ENCODE peak calls at places on chromosomes 11 and 22, in six cellular contexts. One of them, this sample, is unnamed.

GRCh38 chr22:30705710-30706651 is 11.3 kb downstream of the OSBP2 start:
- DNase-seq in mesothelial cell of epicardium: no peak
- DNase-seq in progenitor cell of endocrine pancreas: no peak
- DNase-seq in colonic mucosa: no peak
- DNase-seq in left lung: no peak
- DNase-seq in A549: no peak
- DNase-seq in this sample: no peak

GRCh38 chr22:19218541-19219233 is 40.2 kb upstream of the SLC25A1 start:
- DNase-seq in mesothelial cell of epicardium: no peak
- DNase-seq in progenitor cell of endocrine pancreas: no peak
- DNase-seq in colonic mucosa: no peak
- DNase-seq in left lung: no peak
- DNase-seq in A549: no peak
- DNase-seq in this sample: no peak

GRCh38 chr22:29831186-29831921 is 6.7 kb downstream of the ASCC2 start:
- DNase-seq in mesothelial cell of epicardium: no peak
- DNase-seq in progenitor cell of endocrine pancreas: no peak
- DNase-seq in colonic mucosa: no peak
- DNase-seq in left lung: no peak
- DNase-seq in A549: no peak
- DNase-seq in this sample: no peak

GRCh38 chr11:93614111-93614784 is 47.2 kb upstream of the CEP295 start:
- DNase-seq in mesothelial cell of epicardium: no peak
- DNase-seq in progenitor cell of endocrine pancreas: no peak
- DNase-seq in colonic mucosa: no peak
- DNase-seq in left lung: no peak
- DNase-seq in A549: peak
- DNase-seq in this sample: peak

GRCh38 chr11:10366568-10367331 is 61.9 kb downstream of the ADM start:
- DNase-seq in mesothelial cell of epicardium: peak
- DNase-seq in progenitor cell of endocrine pancreas: peak
- DNase-seq in colonic mucosa: peak
- DNase-seq in left lung: no peak
- DNase-seq in A549: peak
- DNase-seq in this sample: peak

GRCh38 chr11:120116966-120117365 is 20.9 kb downstream of the TRIM29 start:
- DNase-seq in mesothelial cell of epicardium: no peak
- DNase-seq in progenitor cell of endocrine pancreas: no peak
- DNase-seq in colonic mucosa: no peak
- DNase-seq in left lung: peak
- DNase-seq in A549: no peak
- DNase-seq in this sample: no peak

GRCh38 chr11:32333335-32333991 is 101.9 kb downstream of the WT1 start:
- DNase-seq in mesothelial cell of epicardium: peak
- DNase-seq in progenitor cell of endocrine pancreas: peak
- DNase-seq in colonic mucosa: peak
- DNase-seq in left lung: peak
- DNase-seq in A549: peak
- DNase-seq in this sample: peak

GRCh38 chr11:123145220-123145619 is 49.8 kb downstream of the CLMP start:
- DNase-seq in mesothelial cell of epicardium: no peak
- DNase-seq in progenitor cell of endocrine pancreas: no peak
- DNase-seq in colonic mucosa: no peak
- DNase-seq in left lung: no peak
- DNase-seq in A549: peak
- DNase-seq in this sample: no peak

GRCh38 chr11:11857769-11858168 is 16.0 kb downstream of the USP47 start:
- DNase-seq in mesothelial cell of epicardium: no peak
- DNase-seq in progenitor cell of endocrine pancreas: no peak
- DNase-seq in colonic mucosa: no peak
- DNase-seq in left lung: no peak
- DNase-seq in A549: no peak
- DNase-seq in this sample: no peak

GRCh38 chr11:116167706-116168458 is 604.9 kb downstream of the BUD13 start:
- DNase-seq in mesothelial cell of epicardium: no peak
- DNase-seq in progenitor cell of endocrine pancreas: no peak
- DNase-seq in colonic mucosa: peak
- DNase-seq in left lung: no peak
- DNase-seq in A549: no peak
- DNase-seq in this sample: no peak

GRCh38 chr11:36191941-36192340 is 97.3 kb downstream of the COMMD9 start:
- DNase-seq in mesothelial cell of epicardium: no peak
- DNase-seq in progenitor cell of endocrine pancreas: no peak
- DNase-seq in colonic mucosa: no peak
- DNase-seq in left lung: no peak
- DNase-seq in A549: no peak
- DNase-seq in this sample: no peak

GRCh38 chr11:4181780-4182721 is 87.5 kb downstream of the RRM1 start:
- DNase-seq in mesothelial cell of epicardium: no peak
- DNase-seq in progenitor cell of endocrine pancreas: peak
- DNase-seq in colonic mucosa: peak
- DNase-seq in left lung: peak
- DNase-seq in A549: peak
- DNase-seq in this sample: peak

GRCh38 chr11:94010136-94010535 is 11.0 kb upstream of the HEPHL1 start:
- DNase-seq in mesothelial cell of epicardium: no peak
- DNase-seq in progenitor cell of endocrine pancreas: no peak
- DNase-seq in colonic mucosa: no peak
- DNase-seq in left lung: no peak
- DNase-seq in A549: no peak
- DNase-seq in this sample: no peak

GRCh38 chr11:66617148-66617814 is 851 bp downstream of the RBM14 start:
- DNase-seq in mesothelial cell of epicardium: no peak
- DNase-seq in progenitor cell of endocrine pancreas: no peak
- DNase-seq in colonic mucosa: no peak
- DNase-seq in left lung: peak
- DNase-seq in A549: no peak
- DNase-seq in this sample: no peak

GRCh38 chr11:3152471-3153110 is 12.5 kb downstream of the OSBPL5 start:
- DNase-seq in mesothelial cell of epicardium: no peak
- DNase-seq in progenitor cell of endocrine pancreas: no peak
- DNase-seq in colonic mucosa: no peak
- DNase-seq in left lung: peak
- DNase-seq in A549: no peak
- DNase-seq in this sample: no peak

GRCh38 chr11:16097543-16097942 is 258.8 kb downstream of the SOX6 start:
- DNase-seq in mesothelial cell of epicardium: no peak
- DNase-seq in progenitor cell of endocrine pancreas: no peak
- DNase-seq in colonic mucosa: peak
- DNase-seq in left lung: no peak
- DNase-seq in A549: no peak
- DNase-seq in this sample: no peak

GRCh38 chr11:117641008-117641915 is 155.8 kb downstream of the DSCAML1 start:
- DNase-seq in mesothelial cell of epicardium: no peak
- DNase-seq in progenitor cell of endocrine pancreas: no peak
- DNase-seq in colonic mucosa: no peak
- DNase-seq in left lung: no peak
- DNase-seq in A549: no peak
- DNase-seq in this sample: no peak

GRCh38 chr11:122697636-122698167 is 42.2 kb downstream of the UBASH3B start:
- DNase-seq in mesothelial cell of epicardium: no peak
- DNase-seq in progenitor cell of endocrine pancreas: no peak
- DNase-seq in colonic mucosa: no peak
- DNase-seq in left lung: no peak
- DNase-seq in A549: peak
- DNase-seq in this sample: no peak

GRCh38 chr11:119384332-119384731 is 2.8 kb upstream of the USP2 start:
- DNase-seq in mesothelial cell of epicardium: no peak
- DNase-seq in progenitor cell of endocrine pancreas: no peak
- DNase-seq in colonic mucosa: no peak
- DNase-seq in left lung: no peak
- DNase-seq in A549: no peak
- DNase-seq in this sample: no peak

GRCh38 chr11:2444301-2445106 is at the start of the genes KCNQ1 and TRPM5:
- DNase-seq in mesothelial cell of epicardium: peak
- DNase-seq in progenitor cell of endocrine pancreas: peak
- DNase-seq in colonic mucosa: peak
- DNase-seq in left lung: peak
- DNase-seq in A549: peak
- DNase-seq in this sample: no peak

GRCh38 chr22:30212996-30213441 is 33.5 kb downstream of the LIF start:
- DNase-seq in mesothelial cell of epicardium: no peak
- DNase-seq in progenitor cell of endocrine pancreas: no peak
- DNase-seq in colonic mucosa: no peak
- DNase-seq in left lung: no peak
- DNase-seq in A549: peak
- DNase-seq in this sample: no peak

GRCh38 chr11:10382518-10382917 is 72.5 kb upstream of the AMPD3 start:
- DNase-seq in mesothelial cell of epicardium: no peak
- DNase-seq in progenitor cell of endocrine pancreas: no peak
- DNase-seq in colonic mucosa: no peak
- DNase-seq in left lung: no peak
- DNase-seq in A549: no peak
- DNase-seq in this sample: no peak

GRCh38 chr11:125274309-125274708 is 109.8 kb downstream of the PKNOX2 start:
- DNase-seq in mesothelial cell of epicardium: no peak
- DNase-seq in progenitor cell of endocrine pancreas: no peak
- DNase-seq in colonic mucosa: no peak
- DNase-seq in left lung: no peak
- DNase-seq in A549: no peak
- DNase-seq in this sample: no peak

GRCh38 chr11:7577883-7578242 is 64.1 kb downstream of the PPFIBP2 start:
- DNase-seq in mesothelial cell of epicardium: no peak
- DNase-seq in progenitor cell of endocrine pancreas: no peak
- DNase-seq in colonic mucosa: peak
- DNase-seq in left lung: no peak
- DNase-seq in A549: no peak
- DNase-seq in this sample: no peak

GRCh38 chr11:70716986-70717775 is 318.9 kb downstream of the CTTN start:
- DNase-seq in mesothelial cell of epicardium: no peak
- DNase-seq in progenitor cell of endocrine pancreas: no peak
- DNase-seq in colonic mucosa: no peak
- DNase-seq in left lung: no peak
- DNase-seq in A549: no peak
- DNase-seq in this sample: no peak

GRCh38 chr22:31162015-31162765 is 2.2 kb downstream of the RNF185 start:
- DNase-seq in mesothelial cell of epicardium: no peak
- DNase-seq in progenitor cell of endocrine pancreas: no peak
- DNase-seq in colonic mucosa: no peak
- DNase-seq in left lung: no peak
- DNase-seq in A549: no peak
- DNase-seq in this sample: no peak

GRCh38 chr11:43984519-43985385 is 42.3 kb downstream of the C11orf96 start:
- DNase-seq in mesothelial cell of epicardium: no peak
- DNase-seq in progenitor cell of endocrine pancreas: no peak
- DNase-seq in colonic mucosa: no peak
- DNase-seq in left lung: no peak
- DNase-seq in A549: peak
- DNase-seq in this sample: no peak

GRCh38 chr11:12631651-12632050 is 42.6 kb upstream of the TEAD1 start:
- DNase-seq in mesothelial cell of epicardium: no peak
- DNase-seq in progenitor cell of endocrine pancreas: no peak
- DNase-seq in colonic mucosa: no peak
- DNase-seq in left lung: no peak
- DNase-seq in A549: no peak
- DNase-seq in this sample: no peak

GRCh38 chr11:83140691-83141455 is 16.1 kb upstream of the PCF11 start:
- DNase-seq in mesothelial cell of epicardium: no peak
- DNase-seq in progenitor cell of endocrine pancreas: no peak
- DNase-seq in colonic mucosa: no peak
- DNase-seq in left lung: no peak
- DNase-seq in A549: no peak
- DNase-seq in this sample: no peak

GRCh38 chr11:110092577-110093406 is at the start of gene ZC3H12C:
- DNase-seq in mesothelial cell of epicardium: peak
- DNase-seq in progenitor cell of endocrine pancreas: peak
- DNase-seq in colonic mucosa: peak
- DNase-seq in left lung: peak
- DNase-seq in A549: peak
- DNase-seq in this sample: peak

GRCh38 chr22:49026476-49027121 is 801.1 kb downstream of the BRD1 start:
- DNase-seq in mesothelial cell of epicardium: no peak
- DNase-seq in progenitor cell of endocrine pancreas: no peak
- DNase-seq in colonic mucosa: no peak
- DNase-seq in left lung: no peak
- DNase-seq in A549: peak
- DNase-seq in this sample: no peak
- TF ChIP-seq CTCF in mesothelial cell of epicardium: no peak
- TF ChIP-seq CTCF in progenitor cell of endocrine pancreas: no peak
- TF ChIP-seq CTCF in colonic mucosa: no peak
- TF ChIP-seq CTCF in left lung: no peak
- TF ChIP-seq CTCF in A549: peak
- TF ChIP-seq CTCF in this sample: peak

GRCh38 chr11:1233351-1234053 is 10.6 kb downstream of the MUC5B start:
- DNase-seq in mesothelial cell of epicardium: no peak
- DNase-seq in progenitor cell of endocrine pancreas: no peak
- DNase-seq in colonic mucosa: peak
- DNase-seq in left lung: peak
- DNase-seq in A549: no peak
- DNase-seq in this sample: no peak
- TF ChIP-seq CTCF in mesothelial cell of epicardium: no peak
- TF ChIP-seq CTCF in progenitor cell of endocrine pancreas: no peak
- TF ChIP-seq CTCF in colonic mucosa: peak
- TF ChIP-seq CTCF in left lung: no peak
- TF ChIP-seq CTCF in A549: peak
- TF ChIP-seq CTCF in this sample: no peak

GRCh38 chr11:30608534-30608933 is 22.4 kb upstream of the MPPED2 start:
- DNase-seq in mesothelial cell of epicardium: no peak
- DNase-seq in progenitor cell of endocrine pancreas: no peak
- DNase-seq in colonic mucosa: no peak
- DNase-seq in left lung: no peak
- DNase-seq in A549: no peak
- DNase-seq in this sample: no peak
- TF ChIP-seq CTCF in mesothelial cell of epicardium: no peak
- TF ChIP-seq CTCF in progenitor cell of endocrine pancreas: no peak
- TF ChIP-seq CTCF in colonic mucosa: no peak
- TF ChIP-seq CTCF in left lung: no peak
- TF ChIP-seq CTCF in A549: no peak
- TF ChIP-seq CTCF in this sample: no peak

DNA sequence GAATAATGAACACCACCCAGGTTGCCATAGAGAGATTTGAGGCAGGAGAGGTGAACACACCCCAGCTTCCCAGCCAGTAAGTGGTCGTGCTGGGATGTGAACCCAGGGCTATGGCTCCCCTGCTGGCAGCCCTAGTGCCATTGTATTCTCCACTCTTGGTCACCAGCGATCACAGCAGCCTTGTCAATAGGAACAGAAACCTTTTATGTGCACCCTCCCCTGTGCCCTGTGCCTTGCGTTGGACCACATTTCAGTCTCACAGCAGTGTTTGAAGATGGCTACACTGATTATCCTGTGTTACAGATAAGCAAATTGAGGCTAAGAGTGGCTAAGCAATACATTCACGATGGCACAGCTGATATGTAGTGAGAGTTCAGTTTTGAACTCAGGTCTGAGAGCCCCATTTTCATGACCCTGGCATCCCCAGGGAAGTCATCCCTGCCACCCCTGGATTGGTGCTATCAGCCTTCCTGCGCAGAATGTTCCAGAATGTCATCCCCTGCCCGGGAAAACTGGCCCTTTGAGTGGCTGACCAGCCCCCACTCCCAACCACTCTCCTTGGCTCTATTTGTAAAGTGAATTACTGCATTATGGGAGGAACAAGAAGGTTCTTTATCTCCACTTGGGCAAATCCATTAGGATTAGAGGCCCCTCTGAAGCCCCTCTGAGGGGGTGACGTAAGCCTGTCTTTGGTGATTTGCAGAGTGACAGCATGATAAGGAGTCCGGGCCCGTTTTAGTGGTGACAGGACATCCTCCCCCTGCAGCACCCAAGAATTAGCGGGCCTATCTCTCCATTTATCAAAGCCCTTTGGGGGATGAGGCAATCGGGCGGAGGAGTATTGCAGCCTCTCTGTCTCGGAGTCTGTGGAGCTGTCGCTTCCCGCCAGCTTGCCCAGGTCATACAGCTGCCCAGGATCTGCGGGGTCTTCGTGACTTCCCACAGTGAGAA is 30.9 kb downstream of the SMIM38 start:
- DNase-seq in mesothelial cell of epicardium: no peak
- DNase-seq in progenitor cell of endocrine pancreas: no peak
- DNase-seq in colonic mucosa: no peak
- DNase-seq in left lung: no peak
- DNase-seq in A549: no peak
- DNase-seq in this sample: no peak
- TF ChIP-seq CTCF in mesothelial cell of epicardium: no peak
- TF ChIP-seq CTCF in progenitor cell of endocrine pancreas: no peak
- TF ChIP-seq CTCF in colonic mucosa: no peak
- TF ChIP-seq CTCF in left lung: no peak
- TF ChIP-seq CTCF in A549: no peak
- TF ChIP-seq CTCF in this sample: no peak